ENCODE peak calls at places on chromosomes 3 and 15, in ten cellular contexts. M, C, I, A, H, X, R, T, B and K are unnamed samples.
A peak's percentile ranks its signal among the peaks of the same experiment; 100 is the strongest.

GRCh38 chr3:11643212-11644087 is at the start of gene VGLL4:
- DNase-seq in M (peak; percentile 92), C (peak; percentile 68), I (peak; percentile 83), A (peak; percentile 84), H (peak; percentile 61), X (peak; percentile 59), R (peak; percentile 86), T (peak; percentile 37), B (peak; percentile 54), K (peak; percentile 85)

GRCh38 chr15:83285979-83286553 is 1.6 kb upstream of the BNC1 start:
- DNase-seq in M (no peak), C (peak; percentile 77), I (peak; percentile 82), A (no peak), H (peak; percentile 75), X (no peak), R (no peak), T (peak; percentile 92), B (peak; percentile 38), K (peak; percentile 87)

GRCh38 chr3:5002871-5003247 is 23.6 kb downstream of the BHLHE40 start:
- DNase-seq in M (no peak), C (no peak), I (no peak), A (no peak), H (no peak), X (no peak), R (no peak), T (no peak), B (no peak), K (no peak)

GRCh38 chr3:15342945-15343344 is 10.6 kb upstream of the SH3BP5 start:
- DNase-seq in M (no peak), C (no peak), I (no peak), A (no peak), H (no peak), X (no peak), R (no peak), T (no peak), B (no peak), K (no peak)

GRCh38 chr3:100042144-100042543 is 72.2 kb downstream of the FILIP1L start:
- DNase-seq in M (no peak), C (peak; percentile 88), I (no peak), A (no peak), H (peak; percentile 91), X (no peak), R (no peak), T (no peak), B (peak; percentile 50), K (peak; percentile 91)

GRCh38 chr3:122893754-122894668 is 99.1 kb downstream of the SLC49A4 start:
- DNase-seq in M (no peak), C (no peak), I (peak; percentile 9), A (no peak), H (no peak), X (no peak), R (no peak), T (peak; percentile 12), B (no peak), K (no peak)

GRCh38 chr3:170178631-170179030 is 2.9 kb downstream of the PHC3 start:
- DNase-seq in M (no peak), C (no peak), I (no peak), A (no peak), H (no peak), X (no peak), R (no peak), T (no peak), B (no peak), K (no peak)

GRCh38 chr3:53230789-53231188 is 25.0 kb downstream of the TKT start:
- DNase-seq in M (peak; percentile 10), C (no peak), I (no peak), A (no peak), H (no peak), X (no peak), R (no peak), T (no peak), B (no peak), K (no peak)